ENCODE peak calls at places on chromosomes 2 and 18, in eight cellular contexts. N is NCI-H748 treated with DMSO at 0.1 percent for 48 hours, M is globus pallidus, J is G401, F is NCI-H446 treated with DMSO at 0.1 percent for 48 hours, A is non-pigmented ciliary epithelial cell, S is RWPE1, D is heart right ventricle. Y is an unnamed sample.

GRCh38 chr2:63488118-63488713 is 100.1 kb downstream of the WDPCP start:
- DNase-seq in N (no peak), M (peak), J (peak), F (peak), A (peak), S (peak), D (peak), Y (peak)

GRCh38 chr18:33355263-33355662 is 85.3 kb downstream of the CCDC178 start:
- DNase-seq in N (no peak), M (no peak), J (no peak), F (no peak), A (no peak), S (no peak), D (no peak), Y (no peak)

GRCh38 chr2:23600336-23600735 is 215.4 kb downstream of the KLHL29 start:
- DNase-seq in N (no peak), M (no peak), J (no peak), F (peak), A (no peak), S (no peak), D (no peak), Y (no peak)

GRCh38 chr2:84273406-84273805 is 185.7 kb downstream of the SUCLG1 start:
- DNase-seq in N (no peak), M (no peak), J (no peak), F (no peak), A (no peak), S (no peak), D (no peak), Y (no peak)

GRCh38 chr18:23259701-23260661 is 124.7 kb downstream of the CABLES1 start:
- DNase-seq in N (no peak), M (peak), J (peak), F (no peak), A (peak), S (peak), D (peak), Y (no peak)

GRCh38 chr2:210477496-210477895 is 937 bp upstream of the LANCL1 start:
- DNase-seq in N (no peak), M (no peak), J (peak), F (no peak), A (no peak), S (peak), D (peak), Y (no peak)

GRCh38 chr2:114068438-114068837 is 178.5 kb downstream of the ACTR3 start:
- DNase-seq in N (no peak), M (no peak), J (no peak), F (no peak), A (no peak), S (no peak), D (no peak), Y (no peak)

GRCh38 chr18:61503688-61504087 is 170.5 kb downstream of the CDH20 start:
- DNase-seq in N (no peak), M (no peak), J (no peak), F (no peak), A (no peak), S (no peak), D (no peak), Y (no peak)

GRCh38 chr2:3280683-3281520 is 96.7 kb downstream of the EIPR1 start:
- DNase-seq in N (no peak), M (no peak), J (no peak), F (no peak), A (no peak), S (no peak), D (no peak), Y (no peak)

GRCh38 chr2:229715895-229716507 is 1.6 kb upstream of the DNER start:
- DNase-seq in N (peak), M (no peak), J (peak), F (no peak), A (no peak), S (peak), D (no peak), Y (peak)

GRCh38 chr2:37820471-37820991 is 104.6 kb upstream of the RMDN2 start:
- DNase-seq in N (no peak), M (no peak), J (no peak), F (no peak), A (no peak), S (no peak), D (no peak), Y (no peak)

GRCh38 chr2:135899567-135899966 is 23.3 kb upstream of the MCM6 start:
- DNase-seq in N (no peak), M (no peak), J (no peak), F (no peak), A (no peak), S (no peak), D (no peak), Y (no peak)

GRCh38 chr2:60738679-60739078 is 17.4 kb upstream of the PAPOLG start:
- DNase-seq in N (no peak), M (no peak), J (no peak), F (no peak), A (no peak), S (no peak), D (no peak), Y (no peak)

GRCh38 chr18:41939326-41939725 is 15.7 kb upstream of the PIK3C3 start:
- DNase-seq in N (no peak), M (no peak), J (no peak), F (no peak), A (no peak), S (no peak), D (no peak), Y (no peak)

GRCh38 chr2:88896971-88897370 is 205.5 kb downstream of the RPIA start:
- DNase-seq in N (no peak), M (no peak), J (no peak), F (no peak), A (no peak), S (no peak), D (no peak), Y (peak)

GRCh38 chr2:141015339-141016047 is 1115.3 kb downstream of the LRP1B start:
- DNase-seq in N (no peak), M (peak), J (peak), F (peak), A (no peak), S (no peak), D (peak), Y (no peak)

GRCh38 chr2:1414121-1414520 is 858 bp downstream of the TPO start:
- DNase-seq in N (no peak), M (no peak), J (no peak), F (no peak), A (no peak), S (no peak), D (no peak), Y (no peak)

GRCh38 chr2:239351687-239352086 is 49.1 kb downstream of the HDAC4 start:
- DNase-seq in N (no peak), M (no peak), J (no peak), F (no peak), A (no peak), S (no peak), D (no peak), Y (no peak)

GRCh38 chr2:9288233-9288632 is 81.6 kb downstream of the ASAP2 start:
- DNase-seq in N (no peak), M (no peak), J (no peak), F (no peak), A (peak), S (peak), D (no peak), Y (no peak)

GRCh38 chr2:7771781-7772180 is 854.6 kb downstream of the RNF144A start:
- DNase-seq in N (no peak), M (no peak), J (no peak), F (no peak), A (no peak), S (no peak), D (no peak), Y (no peak)

GRCh38 chr2:143934913-143935310 is 585.0 kb downstream of the ZEB2 start:
- DNase-seq in N (no peak), M (no peak), J (no peak), F (no peak), A (no peak), S (no peak), D (no peak), Y (no peak)

GRCh38 chr2:140275427-140275826 is 1495.2 kb upstream of the NXPH2 start:
- DNase-seq in N (peak), M (no peak), J (no peak), F (no peak), A (no peak), S (no peak), D (no peak), Y (no peak)